ENCODE peak calls at places on chromosome 21, in six cellular contexts. One of them, this sample, is unnamed.

GRCh38 chr21:34319585-34319984 is 44.2 kb upstream of the KCNE2 start:
- DNase-seq in NCI-H774: no peak
- DNase-seq in ovary: no peak
- DNase-seq in HEK293T: no peak
- DNase-seq in AG10803: no peak
- DNase-seq in NCI-H345: no peak
- DNase-seq in this sample: no peak

GRCh38 chr21:14825405-14826032 is 239.3 kb downstream of the NRIP1 start:
- DNase-seq in NCI-H774: no peak
- DNase-seq in ovary: no peak
- DNase-seq in HEK293T: no peak
- DNase-seq in AG10803: no peak
- DNase-seq in NCI-H345: no peak
- DNase-seq in this sample: no peak

GRCh38 chr21:34859976-34860653 is 189.0 kb downstream of the RUNX1 start:
- DNase-seq in NCI-H774: no peak
- DNase-seq in ovary: no peak
- DNase-seq in HEK293T: no peak
- DNase-seq in AG10803: no peak
- DNase-seq in NCI-H345: no peak
- DNase-seq in this sample: no peak

GRCh38 chr21:34885636-34886553 is 163.2 kb downstream of the RUNX1 start:
- DNase-seq in NCI-H774: no peak
- DNase-seq in ovary: peak
- DNase-seq in HEK293T: no peak
- DNase-seq in AG10803: no peak
- DNase-seq in NCI-H345: no peak
- DNase-seq in this sample: no peak

GRCh38 chr21:45791562-45792418 is 148.3 kb downstream of the PCBP3 start:
- DNase-seq in NCI-H774: no peak
- DNase-seq in ovary: no peak
- DNase-seq in HEK293T: no peak
- DNase-seq in AG10803: no peak
- DNase-seq in NCI-H345: no peak
- DNase-seq in this sample: no peak

GRCh38 chr21:42868196-42868595 is 11.1 kb downstream of the WDR4 start:
- DNase-seq in NCI-H774: no peak
- DNase-seq in ovary: no peak
- DNase-seq in HEK293T: no peak
- DNase-seq in AG10803: no peak
- DNase-seq in NCI-H345: no peak
- DNase-seq in this sample: no peak

GRCh38 chr21:45787371-45787770 is 143.8 kb downstream of the PCBP3 start:
- DNase-seq in NCI-H774: no peak
- DNase-seq in ovary: no peak
- DNase-seq in HEK293T: no peak
- DNase-seq in AG10803: no peak
- DNase-seq in NCI-H345: no peak
- DNase-seq in this sample: no peak

GRCh38 chr21:46226920-46227599 is 1.5 kb downstream of the LSS start:
- DNase-seq in NCI-H774: no peak
- DNase-seq in ovary: peak
- DNase-seq in HEK293T: no peak
- DNase-seq in AG10803: peak
- DNase-seq in NCI-H345: no peak
- DNase-seq in this sample: no peak

GRCh38 chr21:31710586-31710985 is 21.3 kb downstream of the SCAF4 start:
- DNase-seq in NCI-H774: no peak
- DNase-seq in ovary: no peak
- DNase-seq in HEK293T: no peak
- DNase-seq in AG10803: peak
- DNase-seq in NCI-H345: no peak
- DNase-seq in this sample: no peak

This sample was measured in NCI-H146.